ENCODE peak calls at places on chromosomes 5 and 9, in nine cellular contexts. C is neural progenitor cell; U is K562; K is upper lobe of right lung; E is hepatic stellate cell; O is coronary artery; V is effector memory CD8-positive, alpha-beta T cell; S is A549; J is activated naive CD8-positive, alpha-beta T cell treated with anti-CD3 and anti-CD28 coated beads for 36 hours. G is an unnamed sample.
A peak's percentile ranks its signal among the peaks of the same experiment; 100 is the strongest.

GRCh38 chr5:5246736-5247135 is 106.6 kb downstream of the ADAMTS16 start:
- DNase-seq in C (no peak), U (no peak), K (no peak), E (no peak), O (no peak), V (no peak), S (no peak), J (no peak), G (no peak)

GRCh38 chr5:93503598-93504067 is 77.4 kb downstream of the NR2F1-AS1 start:
- DNase-seq in C (no peak), U (no peak), K (no peak), E (peak; percentile 46), O (no peak), V (no peak), S (peak; percentile 44), J (no peak), G (peak; percentile 61)

GRCh38 chr5:72183231-72183630 is 76.0 kb downstream of the MAP1B start:
- DNase-seq in C (peak; percentile 76), U (no peak), K (no peak), E (no peak), O (no peak), V (no peak), S (no peak), J (no peak), G (no peak)

GRCh38 chr9:764105-764524 is 77.4 kb upstream of the DMRT1 start:
- DNase-seq in C (peak; percentile 83), U (peak; percentile 53), K (no peak), E (peak; percentile 49), O (no peak), V (peak; percentile 6), S (peak; percentile 95), J (peak; percentile 55), G (peak; percentile 17)

GRCh38 chr9:73807956-73808355 is 656.3 kb downstream of the ANXA1 start:
- DNase-seq in C (no peak), U (no peak), K (no peak), E (no peak), O (no peak), V (no peak), S (no peak), J (no peak), G (no peak)

GRCh38 chr5:66821626-66822429 is 225.6 kb downstream of the MAST4 start:
- DNase-seq in C (no peak), U (no peak), K (no peak), E (no peak), O (no peak), V (no peak), S (no peak), J (peak; percentile 64), G (no peak)

GRCh38 chr5:168417731-168418429 is 68.4 kb upstream of the RARS1 start:
- DNase-seq in C (no peak), U (no peak), K (no peak), E (no peak), O (no peak), V (no peak), S (no peak), J (no peak), G (no peak)

GRCh38 chr9:29416204-29416603 is 1842.9 kb upstream of the C9orf72 start:
- DNase-seq in C (no peak), U (no peak), K (no peak), E (no peak), O (no peak), V (no peak), S (no peak), J (no peak), G (no peak)

GRCh38 chr9:81874926-81875325 is 53.3 kb upstream of the SPATA31D4 start:
- DNase-seq in C (no peak), U (no peak), K (no peak), E (peak; percentile 47), O (no peak), V (no peak), S (peak; percentile 36), J (no peak), G (no peak)

GRCh38 chr9:90991953-90992352 is 190.3 kb downstream of the SYK start:
- DNase-seq in C (no peak), U (no peak), K (no peak), E (no peak), O (no peak), V (no peak), S (peak; percentile 56), J (no peak), G (no peak)

GRCh38 chr5:134603059-134603458 is 29.6 kb downstream of the SAR1B start:
- DNase-seq in C (no peak), U (no peak), K (no peak), E (peak; percentile 46), O (no peak), V (no peak), S (no peak), J (no peak), G (no peak)

GRCh38 chr9:35338561-35339274 is 151.2 kb upstream of the RUSC2 start:
- DNase-seq in C (no peak), U (no peak), K (no peak), E (no peak), O (no peak), V (no peak), S (no peak), J (no peak), G (no peak)

GRCh38 chr9:133251773-133252172 is 23.2 kb downstream of the ABO start:
- DNase-seq in C (no peak), U (no peak), K (peak; percentile 65), E (no peak), O (no peak), V (no peak), S (no peak), J (no peak), G (no peak)

GRCh38 chr9:1152171-1152570 is 102.0 kb downstream of the DMRT2 start:
- DNase-seq in C (no peak), U (no peak), K (no peak), E (no peak), O (no peak), V (no peak), S (no peak), J (no peak), G (no peak)

GRCh38 chr9:33102551-33103210 is 26.2 kb upstream of the SMU1 start:
- DNase-seq in C (no peak), U (no peak), K (no peak), E (no peak), O (no peak), V (no peak), S (no peak), J (no peak), G (no peak)

GRCh38 chr5:18043344-18043743 is 409.1 kb downstream of the TAF11L14 start:
- DNase-seq in C (no peak), U (no peak), K (no peak), E (no peak), O (no peak), V (no peak), S (peak; percentile 27), J (no peak), G (no peak)

GRCh38 chr5:113909782-113910181 is 396.3 kb downstream of the YTHDC2 start:
- DNase-seq in C (no peak), U (no peak), K (no peak), E (no peak), O (no peak), V (no peak), S (no peak), J (no peak), G (no peak)

GRCh38 chr5:102617857-102618187 is 119.0 kb upstream of the SLCO6A1 start:
- DNase-seq in C (no peak), U (no peak), K (no peak), E (no peak), O (no peak), V (no peak), S (no peak), J (no peak), G (no peak)

GRCh38 chr5:145062280-145062679 is 772.9 kb downstream of the PRELID2 start:
- DNase-seq in C (no peak), U (no peak), K (no peak), E (peak; percentile 44), O (no peak), V (no peak), S (no peak), J (no peak), G (no peak)

GRCh38 chr5:94640176-94640575 is 21.7 kb downstream of the SLF1 start:
- DNase-seq in C (no peak), U (no peak), K (no peak), E (no peak), O (no peak), V (no peak), S (no peak), J (no peak), G (no peak)

GRCh38 chr5:157387683-157388093 is 72.3 kb upstream of the NIPAL4 start:
- DNase-seq in C (no peak), U (no peak), K (no peak), E (peak; percentile 79), O (no peak), V (no peak), S (peak; percentile 85), J (no peak), G (peak; percentile 48)

GRCh38 chr9:131042666-131043065 is 33.7 kb downstream of the LAMC3 start:
- DNase-seq in C (no peak), U (no peak), K (no peak), E (no peak), O (no peak), V (no peak), S (no peak), J (no peak), G (no peak)

GRCh38 chr9:117763314-117763713 is 59.1 kb downstream of the TLR4 start:
- DNase-seq in C (no peak), U (no peak), K (no peak), E (peak; percentile 16), O (no peak), V (no peak), S (no peak), J (no peak), G (peak; percentile 21)

GRCh38 chr9:112831281-112831851 is 59.3 kb downstream of the SLC46A2 start:
- DNase-seq in C (no peak), U (no peak), K (peak; percentile 87), E (no peak), O (no peak), V (no peak), S (no peak), J (no peak), G (no peak)

GRCh38 chr5:173075137-173075868 is 19.2 kb downstream of the CREBRF start:
- DNase-seq in C (no peak), U (no peak), K (no peak), E (no peak), O (no peak), V (no peak), S (no peak), J (no peak), G (no peak)

GRCh38 chr9:25654417-25654816 is 23.8 kb downstream of the TUSC1 start:
- DNase-seq in C (no peak), U (no peak), K (no peak), E (no peak), O (no peak), V (no peak), S (no peak), J (no peak), G (no peak)